ENCODE peak calls at places on chromosomes 13 and 19, in seven cellular contexts. U is HCT116, C is K562, V is HepG2, H is SK-N-SH, R is H1, W is GM12878. Q is an unnamed sample.
A peak's percentile ranks its signal among the peaks of the same experiment; 100 is the strongest.

GRCh38 chr13:113170503-113170902 is 12.1 kb downstream of the PROZ start:
- DNase-seq in U (no peak), C (no peak), V (no peak), H (no peak), R (no peak), W (no peak), Q (peak; percentile 56)

GRCh38 chr13:97386832-97387486 is 47.0 kb upstream of the RAP2A start:
- DNase-seq in U (no peak), C (no peak), V (no peak), H (no peak), R (no peak), W (no peak), Q (no peak)

GRCh38 chr19:15449620-15450527 is at the start of gene WIZ:
- DNase-seq in U (no peak), C (peak; percentile 85), V (peak; percentile 35), H (peak; percentile 97), R (peak; percentile 85), W (no peak), Q (peak; percentile 76)

GRCh38 chr19:1746401-1747284 is 6.7 kb upstream of the ONECUT3 start:
- DNase-seq in U (peak; percentile 48), C (peak; percentile 54), V (no peak), H (no peak), R (peak; percentile 65), W (no peak), Q (peak; percentile 19)

GRCh38 chr19:10762656-10763055 is 44.8 kb downstream of the DNM2 start:
- DNase-seq in U (no peak), C (no peak), V (no peak), H (no peak), R (no peak), W (no peak), Q (no peak)

GRCh38 chr13:37531054-37531453 is 67.5 kb downstream of the POSTN start:
- DNase-seq in U (no peak), C (no peak), V (no peak), H (no peak), R (no peak), W (no peak), Q (no peak)

GRCh38 chr19:13056052-13056660 is 46.5 kb downstream of the LYL1 start:
- DNase-seq in U (peak; percentile 64), C (no peak), V (no peak), H (peak; percentile 85), R (peak; percentile 70), W (no peak), Q (no peak)

GRCh38 chr13:93552596-93552995 is 326.0 kb downstream of the GPC6 start:
- DNase-seq in U (no peak), C (no peak), V (no peak), H (no peak), R (no peak), W (no peak), Q (no peak)

GRCh38 chr19:6551607-6552450 is 21.0 kb downstream of the TNFSF9 start:
- DNase-seq in U (no peak), C (peak; percentile 74), V (peak; percentile 45), H (peak; percentile 70), R (peak; percentile 86), W (no peak), Q (no peak)

GRCh38 chr19:41991025-41991424 is 3.0 kb downstream of the ATP1A3 start:
- DNase-seq in U (no peak), C (no peak), V (no peak), H (no peak), R (no peak), W (no peak), Q (no peak)

GRCh38 chr13:111337206-111337605 is 16.8 kb downstream of the TEX29 start:
- DNase-seq in U (no peak), C (no peak), V (no peak), H (no peak), R (no peak), W (no peak), Q (no peak)

GRCh38 chr19:24033962-24034342 is 53.0 kb upstream of the ZNF254 start:
- DNase-seq in U (no peak), C (peak; percentile 36), V (peak; percentile 41), H (peak; percentile 45), R (no peak), W (no peak), Q (peak; percentile 11)

GRCh38 chr19:58346961-58347929 is 6.0 kb downstream of the A1BG start:
- DNase-seq in U (no peak), C (peak; percentile 81), V (no peak), H (peak; percentile 100), R (peak; percentile 81), W (no peak), Q (peak; percentile 70)

GRCh38 chr19:18596752-18597157 is 8.2 kb downstream of the REX1BD start:
- DNase-seq in U (peak; percentile 10), C (peak; percentile 93), V (peak; percentile 41), H (peak; percentile 89), R (peak; percentile 91), W (no peak), Q (peak; percentile 87)

GRCh38 chr13:49976314-49977258 is 20.3 kb upstream of the TRIM13 start:
- DNase-seq in U (peak; percentile 47), C (peak; percentile 77), V (peak; percentile 65), H (peak; percentile 66), R (peak; percentile 75), W (peak; percentile 55), Q (peak; percentile 76)

GRCh38 chr13:30874111-30874510 is 32.0 kb upstream of the MEDAG start:
- DNase-seq in U (no peak), C (no peak), V (no peak), H (no peak), R (no peak), W (no peak), Q (no peak)

GRCh38 chr19:35078807-35079206 is 36.8 kb upstream of the FXYD3 start:
- DNase-seq in U (no peak), C (no peak), V (no peak), H (no peak), R (no peak), W (no peak), Q (no peak)

GRCh38 chr13:98986226-98986846 is 8.5 kb upstream of the DOCK9 start:
- DNase-seq in U (no peak), C (no peak), V (peak; percentile 55), H (no peak), R (no peak), W (no peak), Q (no peak)
- TF ChIP-seq JUND in U (no peak), C (no peak), V (no peak), H (no peak), R (no peak), W (no peak), Q (no peak)

GRCh38 chr19:8148410-8149231 is 771 bp downstream of the FBN3 start:
- DNase-seq in U (peak; percentile 24), C (peak; percentile 47), V (no peak), H (peak; percentile 62), R (peak; percentile 87), W (no peak), Q (peak; percentile 54)

GRCh38 chr19:8150998-8151397 is 1.6 kb upstream of the FBN3 start:
- DNase-seq in U (no peak), C (no peak), V (no peak), H (no peak), R (no peak), W (no peak), Q (no peak)

GRCh38 chr19:8150178-8150865 is 930 bp upstream of the FBN3 start:
- DNase-seq in U (no peak), C (no peak), V (peak; percentile 72), H (peak; percentile 6), R (no peak), W (no peak), Q (no peak)

GRCh38 chr19:8149261-8150094 is at the start of gene FBN3:
- DNase-seq in U (no peak), C (no peak), V (no peak), H (peak; percentile 73), R (peak; percentile 80), W (no peak), Q (peak; percentile 12)

GRCh38 chr19:8151499-8152035 is 2.2 kb upstream of the FBN3 start:
- DNase-seq in U (no peak), C (no peak), V (no peak), H (peak; percentile 24), R (no peak), W (no peak), Q (no peak)
- TF ChIP-seq JUND in U (no peak), C (no peak), V (no peak), H (no peak), R (no peak), W (no peak), Q (no peak)

GRCh38 chr13:91470084-91470621 is 71.7 kb downstream of the GPC5 start:
- DNase-seq in U (no peak), C (no peak), V (no peak), H (no peak), R (no peak), W (no peak), Q (no peak)

GRCh38 chr13:91464336-91464735 is 65.9 kb downstream of the GPC5 start:
- DNase-seq in U (no peak), C (no peak), V (no peak), H (no peak), R (no peak), W (no peak), Q (no peak)

GRCh38 chr13:91468301-91468700 is 69.9 kb downstream of the GPC5 start:
- DNase-seq in U (no peak), C (no peak), V (no peak), H (no peak), R (no peak), W (no peak), Q (no peak)

DNA sequence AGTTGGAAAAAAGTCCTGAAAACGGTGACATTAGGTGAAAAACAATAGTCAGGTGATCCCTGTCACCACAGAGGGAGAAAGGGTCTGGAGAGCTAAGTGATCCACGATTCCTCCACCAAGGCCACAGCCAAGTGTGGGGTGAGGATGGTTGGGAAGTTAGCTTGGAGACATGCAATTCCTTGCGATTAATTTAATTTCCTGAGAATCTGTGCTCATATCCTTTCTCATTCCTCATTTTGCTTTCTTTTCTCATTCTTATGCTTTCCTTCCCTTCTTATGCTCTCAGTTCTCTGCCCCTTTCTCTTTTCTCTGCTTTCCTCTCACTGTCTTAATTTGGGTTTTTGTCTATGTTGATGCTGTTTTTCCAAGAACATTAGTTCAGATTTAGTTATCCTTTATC is 68.8 kb downstream of the GPC5 start:
- DNase-seq in U (no peak), C (no peak), V (no peak), H (no peak), R (no peak), W (no peak), Q (no peak)
- TF ChIP-seq JUND in U (no peak), C (no peak), V (no peak), H (no peak), R (no peak), W (no peak), Q (no peak)

GRCh38 chr13:61151062-61151461 is 264.6 kb downstream of the PCDH20 start:
- DNase-seq in U (no peak), C (no peak), V (no peak), H (no peak), R (no peak), W (no peak), Q (no peak)
- TF ChIP-seq JUND in U (no peak), C (no peak), V (no peak), H (no peak), R (no peak), W (no peak), Q (no peak)

DNA sequence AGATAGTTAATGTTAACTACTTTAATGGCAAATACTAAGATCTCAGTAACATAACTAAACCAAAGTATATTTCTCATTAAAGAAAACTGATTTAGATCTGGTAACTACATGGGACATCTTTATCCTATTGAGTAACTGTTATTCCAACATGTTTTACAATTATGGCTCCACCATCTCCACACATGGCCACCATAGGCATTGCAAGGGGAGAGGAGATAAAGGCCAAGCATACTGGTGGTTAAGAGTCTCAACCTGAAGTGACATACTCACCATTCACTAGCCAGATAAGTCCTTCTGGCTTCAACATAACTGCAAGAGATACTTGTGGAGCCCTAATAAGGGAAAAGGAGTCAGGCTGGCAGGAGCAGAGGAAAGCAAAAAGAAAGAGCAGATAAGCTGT is 1586.4 kb upstream of the SPRY2 start:
- DNase-seq in U (no peak), C (no peak), V (peak; percentile 5), H (no peak), R (no peak), W (no peak), Q (peak; percentile 27)
- TF ChIP-seq JUND in U (no peak), C (no peak), V (no peak), H (no peak), R (no peak), W (no peak), Q (no peak)

Q was measured in T47D.